ENCODE peak calls at places on chromosome 21, in nine cellular contexts. T is mucosa of descending colon; B is NCI-H774; W is Right ventricle myocardium superior; G is HAP-1; U is NCI-H1092 treated with DMSO at 0.1 percent for 48 hours; K is activated T-cell treated with anti-CD3 and anti-CD28 coated beads, Interleukin-2, amount 50 U/mL, for 72 hours; S is left ventricle myocardium superior; H is PC-3. I is an unnamed sample.

GRCh38 chr21:41245509-41246135 is 71.0 kb upstream of the FAM3B start:
- DNase-seq in T (no peak), B (no peak), W (no peak), G (no peak), U (no peak), K (no peak), S (no peak), H (no peak), I (no peak)

GRCh38 chr21:36134820-36135390 is at the start of gene CBR3:
- DNase-seq in T (peak; percentile 77), B (peak; percentile 28), W (peak; percentile 82), G (peak; percentile 70), U (peak; percentile 46), K (peak; percentile 82), S (peak; percentile 81), H (peak; percentile 79), I (peak; percentile 34)

GRCh38 chr21:34792504-34793089 is 123.8 kb downstream of the CLIC6 start:
- DNase-seq in T (no peak), B (no peak), W (no peak), G (no peak), U (no peak), K (no peak), S (no peak), H (no peak), I (no peak)

GRCh38 chr21:35559881-35560280 is 500.4 kb downstream of the SETD4 start:
- DNase-seq in T (no peak), B (no peak), W (no peak), G (no peak), U (no peak), K (no peak), S (no peak), H (no peak), I (no peak)

GRCh38 chr21:42695324-42696025 is 42.1 kb downstream of the PDE9A start:
- DNase-seq in T (no peak), B (no peak), W (no peak), G (no peak), U (no peak), K (no peak), S (no peak), H (peak; percentile 32), I (no peak)

GRCh38 chr21:41950941-41951408 is 2.8 kb downstream of the C2CD2 start:
- DNase-seq in T (no peak), B (no peak), W (peak; percentile 12), G (peak; percentile 87), U (no peak), K (no peak), S (peak; percentile 9), H (no peak), I (no peak)

GRCh38 chr21:45983981-45984551 is 2.5 kb downstream of the COL6A1 start:
- DNase-seq in T (peak; percentile 63), B (no peak), W (peak; percentile 79), G (no peak), U (peak; percentile 53), K (no peak), S (peak; percentile 79), H (peak; percentile 65), I (no peak)

GRCh38 chr21:35732788-35733187 is 327.5 kb downstream of the SETD4 start:
- DNase-seq in T (no peak), B (no peak), W (no peak), G (no peak), U (no peak), K (no peak), S (no peak), H (peak; percentile 61), I (no peak)

GRCh38 chr21:20971296-20971921 is 26.8 kb upstream of the NCAM2 start:
- DNase-seq in T (no peak), B (no peak), W (peak; percentile 63), G (peak; percentile 63), U (peak; percentile 52), K (peak; percentile 11), S (peak; percentile 69), H (peak; percentile 62), I (no peak)

GRCh38 chr21:16324630-16325029 is 594.8 kb downstream of the USP25 start:
- DNase-seq in T (no peak), B (no peak), W (no peak), G (no peak), U (no peak), K (no peak), S (no peak), H (no peak), I (no peak)

GRCh38 chr21:30408782-30409494 is 13.1 kb downstream of the KRTAP13-1 start:
- DNase-seq in T (peak; percentile 57), B (peak; percentile 46), W (peak; percentile 54), G (peak; percentile 9), U (peak; percentile 93), K (no peak), S (peak; percentile 45), H (peak; percentile 93), I (no peak)

GRCh38 chr21:46227811-46228344 is 696 bp downstream of the LSS start:
- DNase-seq in T (no peak), B (no peak), W (no peak), G (peak; percentile 36), U (no peak), K (no peak), S (no peak), H (no peak), I (no peak)

GRCh38 chr21:32147041-32147440 is 131.8 kb downstream of the MIS18A start:
- DNase-seq in T (no peak), B (no peak), W (no peak), G (no peak), U (no peak), K (no peak), S (no peak), H (no peak), I (no peak)

GRCh38 chr21:43274022-43274945 is 105.5 kb downstream of the CRYAA start:
- DNase-seq in T (peak; percentile 34), B (no peak), W (peak; percentile 28), G (no peak), U (no peak), K (no peak), S (peak; percentile 19), H (no peak), I (no peak)

GRCh38 chr21:38815060-38815405 is 9.3 kb downstream of the ETS2 start:
- DNase-seq in T (no peak), B (no peak), W (no peak), G (no peak), U (no peak), K (no peak), S (no peak), H (peak; percentile 96), I (no peak)

GRCh38 chr21:17119466-17120297 is 393.2 kb upstream of the CXADR start:
- DNase-seq in T (no peak), B (no peak), W (no peak), G (no peak), U (no peak), K (no peak), S (no peak), H (no peak), I (no peak)

GRCh38 chr21:45491623-45492022 is 50.6 kb downstream of the SLC19A1 start:
- DNase-seq in T (no peak), B (no peak), W (no peak), G (no peak), U (no peak), K (no peak), S (no peak), H (no peak), I (no peak)

GRCh38 chr21:39867198-39867650 is at the start of gene PCP4:
- DNase-seq in T (no peak), B (peak; percentile 70), W (no peak), G (peak; percentile 32), U (peak; percentile 93), K (peak; percentile 44), S (peak; percentile 38), H (peak; percentile 74), I (no peak)

GRCh38 chr21:34974162-34974981 is 74.7 kb downstream of the RUNX1 start:
- DNase-seq in T (no peak), B (no peak), W (no peak), G (no peak), U (no peak), K (peak; percentile 72), S (no peak), H (no peak), I (peak; percentile 15)

GRCh38 chr21:44700101-44701022 is 3.4 kb downstream of the KRTAP10-12 start:
- DNase-seq in T (no peak), B (no peak), W (no peak), G (no peak), U (no peak), K (no peak), S (no peak), H (no peak), I (no peak)

GRCh38 chr21:38260426-38260825 is 3.6 kb downstream of the KCNJ15 start:
- DNase-seq in T (no peak), B (no peak), W (no peak), G (no peak), U (no peak), K (no peak), S (no peak), H (no peak), I (no peak)

GRCh38 chr21:14977814-14978213 is 87.0 kb downstream of the NRIP1 start:
- DNase-seq in T (peak; percentile 24), B (peak; percentile 43), W (no peak), G (no peak), U (peak; percentile 22), K (no peak), S (no peak), H (no peak), I (no peak)

GRCh38 chr21:42414928-42415769 is 11.4 kb downstream of the UBASH3A start:
- DNase-seq in T (no peak), B (no peak), W (no peak), G (no peak), U (no peak), K (peak; percentile 94), S (no peak), H (peak; percentile 82), I (peak; percentile 84)

GRCh38 chr21:16954787-16955186 is 558.1 kb upstream of the CXADR start:
- DNase-seq in T (no peak), B (no peak), W (no peak), G (no peak), U (no peak), K (no peak), S (no peak), H (no peak), I (no peak)

I was measured in T-helper 9 cell.